ENCODE peak calls at places on chromosomes 3 and 15, in four cellular contexts. One of them, this sample, is unnamed.

GRCh38 chr15:70963199-70963598 is 70.6 kb downstream of the LRRC49 start:
- DNase-seq in EL: no peak
- DNase-seq in WTC11: no peak
- DNase-seq in T1000: no peak
- DNase-seq in this sample: no peak

GRCh38 chr3:30142946-30143345 is 463.5 kb upstream of the TGFBR2 start:
- DNase-seq in EL: no peak
- DNase-seq in T1000: no peak
- DNase-seq in WTC11: no peak
- DNase-seq in this sample: no peak

GRCh38 chr3:126536126-126536525 is 12.2 kb downstream of the CHST13 start:
- DNase-seq in WTC11: peak
- DNase-seq in EL: no peak
- DNase-seq in T1000: no peak
- DNase-seq in this sample: no peak

GRCh38 chr15:73605759-73606423 is 27.3 kb downstream of the NPTN start:
- DNase-seq in T1000: no peak
- DNase-seq in WTC11: no peak
- DNase-seq in EL: no peak
- DNase-seq in this sample: no peak

GRCh38 chr3:30659270-30660127 is 53.1 kb downstream of the TGFBR2 start:
- DNase-seq in T1000: peak
- DNase-seq in WTC11: no peak
- DNase-seq in EL: peak
- DNase-seq in this sample: peak

GRCh38 chr3:146115619-146116018 is 45.4 kb downstream of the PLOD2 start:
- DNase-seq in EL: no peak
- DNase-seq in T1000: no peak
- DNase-seq in WTC11: no peak
- DNase-seq in this sample: no peak

GRCh38 chr3:174533286-174533685 is 325.8 kb upstream of the NAALADL2 start:
- DNase-seq in WTC11: no peak
- DNase-seq in T1000: no peak
- DNase-seq in EL: peak
- DNase-seq in this sample: peak

GRCh38 chr3:45596290-45596791 is 1.8 kb downstream of the LIMD1 start:
- DNase-seq in T1000: no peak
- DNase-seq in WTC11: no peak
- DNase-seq in EL: no peak
- DNase-seq in this sample: no peak

GRCh38 chr3:45167011-45167911 is 21.1 kb upstream of the CDCP1 start:
- DNase-seq in WTC11: peak
- DNase-seq in EL: peak
- DNase-seq in T1000: peak
- DNase-seq in this sample: peak

GRCh38 chr3:128011140-128011539 is 41.1 kb upstream of the SEC61A1 start:
- DNase-seq in T1000: no peak
- DNase-seq in EL: peak
- DNase-seq in WTC11: peak
- DNase-seq in this sample: peak

GRCh38 chr15:53447053-53447574 is 312.3 kb downstream of the WDR72 start:
- DNase-seq in T1000: no peak
- DNase-seq in WTC11: no peak
- DNase-seq in EL: no peak
- DNase-seq in this sample: no peak

GRCh38 chr3:114454592-114455251 is 160.9 kb downstream of the TIGIT start:
- DNase-seq in T1000: no peak
- DNase-seq in EL: peak
- DNase-seq in WTC11: no peak
- DNase-seq in this sample: no peak

GRCh38 chr3:66354001-66354400 is 133.2 kb downstream of the SLC25A26 start:
- DNase-seq in EL: no peak
- DNase-seq in WTC11: no peak
- DNase-seq in T1000: no peak
- DNase-seq in this sample: no peak

GRCh38 chr3:193297421-193297820 is 56.4 kb downstream of the PLAAT1 start:
- DNase-seq in EL: peak
- DNase-seq in WTC11: no peak
- DNase-seq in T1000: peak
- DNase-seq in this sample: peak

GRCh38 chr15:60397772-60398445 is at the start of gene ANXA2:
- DNase-seq in T1000: peak
- DNase-seq in EL: peak
- DNase-seq in WTC11: peak
- DNase-seq in this sample: peak

GRCh38 chr3:147616998-147617619 is 207.9 kb downstream of the ZIC1 start:
- DNase-seq in WTC11: no peak
- DNase-seq in T1000: no peak
- DNase-seq in EL: peak
- DNase-seq in this sample: no peak

GRCh38 chr3:13607821-13608620 is 59.1 kb downstream of the FBLN2 start:
- DNase-seq in WTC11: no peak
- DNase-seq in T1000: no peak
- DNase-seq in EL: no peak
- DNase-seq in this sample: no peak

GRCh38 chr3:127064391-127065137 is 81.6 kb downstream of the PLXNA1 start:
- DNase-seq in EL: peak
- DNase-seq in T1000: no peak
- DNase-seq in WTC11: no peak
- DNase-seq in this sample: peak

GRCh38 chr3:53109822-53110771 is 20.1 kb downstream of the RFT1 start:
- DNase-seq in EL: peak
- DNase-seq in T1000: no peak
- DNase-seq in WTC11: peak
- DNase-seq in this sample: no peak

GRCh38 chr3:107198522-107199271 is 178.5 kb upstream of the CCDC54 start:
- DNase-seq in T1000: no peak
- DNase-seq in EL: no peak
- DNase-seq in WTC11: no peak
- DNase-seq in this sample: no peak

GRCh38 chr3:8891774-8892173 is 71.5 kb downstream of the RAD18 start:
- DNase-seq in WTC11: no peak
- DNase-seq in T1000: no peak
- DNase-seq in EL: peak
- DNase-seq in this sample: no peak

GRCh38 chr15:27222479-27222878 is 251.5 kb downstream of the GABRG3 start:
- DNase-seq in T1000: peak
- DNase-seq in EL: no peak
- DNase-seq in WTC11: no peak
- DNase-seq in this sample: no peak

GRCh38 chr3:150376001-150376848 is 31.9 kb upstream of the TSC22D2 start:
- DNase-seq in WTC11: no peak
- DNase-seq in T1000: no peak
- DNase-seq in EL: peak
- DNase-seq in this sample: no peak

GRCh38 chr3:33218072-33218445 is 551 bp downstream of the SUSD5 start:
- DNase-seq in T1000: no peak
- DNase-seq in EL: peak
- DNase-seq in WTC11: no peak
- DNase-seq in this sample: no peak

GRCh38 chr3:114668099-114668498 is 374.3 kb downstream of the TIGIT start:
- DNase-seq in EL: no peak
- DNase-seq in WTC11: no peak
- DNase-seq in T1000: no peak
- DNase-seq in this sample: no peak

GRCh38 chr15:52336530-52336929 is 40.9 kb upstream of the MYO5C start:
- DNase-seq in WTC11: no peak
- DNase-seq in T1000: no peak
- DNase-seq in EL: no peak
- DNase-seq in this sample: no peak

GRCh38 chr3:178545337-178545736 is 9.1 kb downstream of the KCNMB2 start:
- DNase-seq in T1000: no peak
- DNase-seq in WTC11: no peak
- DNase-seq in EL: no peak
- DNase-seq in this sample: no peak

GRCh38 chr15:34987623-34987981 is 485 bp downstream of the ZNF770 start:
- DNase-seq in WTC11: no peak
- DNase-seq in T1000: no peak
- DNase-seq in EL: no peak
- DNase-seq in this sample: no peak

GRCh38 chr15:84783493-84784251 is 33.5 kb upstream of the ALPK3 start:
- DNase-seq in EL: no peak
- DNase-seq in WTC11: peak
- DNase-seq in T1000: no peak
- DNase-seq in this sample: no peak

GRCh38 chr3:54857343-54857742 is 70.5 kb downstream of the LRTM1 start:
- DNase-seq in EL: peak
- DNase-seq in WTC11: no peak
- DNase-seq in T1000: peak
- DNase-seq in this sample: peak

GRCh38 chr3:4525555-4526238 is 32.5 kb downstream of the ITPR1 start:
- DNase-seq in T1000: no peak
- DNase-seq in WTC11: no peak
- DNase-seq in EL: no peak
- DNase-seq in this sample: no peak

GRCh38 chr15:55389276-55389631 is 18.9 kb downstream of the CCPG1 start:
- DNase-seq in WTC11: no peak
- DNase-seq in EL: peak
- DNase-seq in T1000: no peak
- DNase-seq in this sample: no peak